ENCODE peak calls at places on chromosomes 16 and 17, in seven cellular contexts. P is HCT116; X is NCI-H1092; E is neural crest cell; T is progenitor cell of endocrine pancreas; F is cardiac muscle cell; D is activated CD4-positive, alpha-beta memory T cell treated with anti-CD3 and anti-CD28 coated beads for 36 hours. M is an unnamed sample.

GRCh38 chr17:46948544-46948943 is 25.6 kb downstream of the GOSR2 start:
- DNase-seq in T (no peak), E (no peak), P (no peak), X (no peak), D (no peak), F (no peak), M (peak)

GRCh38 chr16:71273384-71273783 is 15.8 kb downstream of the CMTR2 start:
- DNase-seq in P (no peak), X (no peak), F (no peak), E (no peak), D (no peak), T (no peak), M (no peak)

GRCh38 chr16:72837846-72838661 is 209.9 kb downstream of the ZFHX3 start:
- DNase-seq in F (no peak), P (no peak), D (no peak), E (no peak), T (no peak), X (no peak), M (no peak)

GRCh38 chr16:3101841-3102470 is 2.9 kb upstream of the ZSCAN10 start:
- DNase-seq in D (peak), P (no peak), E (no peak), F (no peak), X (no peak), T (no peak), M (no peak)

GRCh38 chr17:17141860-17142552 is 64.1 kb downstream of the PLD6 start:
- DNase-seq in D (peak), T (no peak), X (no peak), F (peak), E (peak), P (no peak), M (no peak)

GRCh38 chr17:4806420-4806769 is 557 bp upstream of the PLD2 start:
- DNase-seq in P (no peak), T (no peak), D (no peak), E (no peak), X (no peak), F (no peak), M (no peak)

GRCh38 chr17:2222901-2223616 is 80.5 kb downstream of the SMG6 start:
- DNase-seq in E (no peak), P (no peak), T (no peak), F (peak), X (no peak), D (peak), M (peak)

GRCh38 chr17:7235693-7236665 is 1.7 kb upstream of the DVL2 start:
- DNase-seq in X (no peak), P (no peak), F (no peak), T (no peak), D (no peak), E (no peak), M (no peak)

GRCh38 chr17:41975099-41976083 is 8.8 kb downstream of the CNP start:
- DNase-seq in E (no peak), T (no peak), X (no peak), D (no peak), P (no peak), F (no peak), M (no peak)